ENCODE peak calls at places on chromosomes 6 and 20, in five cellular contexts. I is fibroblast of lung, A is mammary epithelial cell, Q is upper lobe of right lung, U is thoracic aorta. N is an unnamed sample.

GRCh38 chr6:11424395-11425050 is 113.0 kb upstream of the TMEM170B start:
- DNase-seq in I (no peak), A (peak; percentile 72), Q (no peak), U (no peak), N (no peak)

GRCh38 chr6:83514877-83515466 is 2.6 kb downstream of the PRSS35 start:
- DNase-seq in I (peak; percentile 81), A (peak; percentile 48), Q (no peak), U (no peak), N (no peak)

GRCh38 chr6:165646484-165646883 is 16.6 kb downstream of the PDE10A start:
- DNase-seq in I (no peak), A (no peak), Q (no peak), U (no peak), N (no peak)

GRCh38 chr6:146851837-146852236 is 253.1 kb downstream of the ADGB start:
- DNase-seq in I (peak; percentile 79), A (peak; percentile 89), Q (no peak), U (no peak), N (no peak)

GRCh38 chr6:135830452-135830851 is 21.0 kb upstream of the PDE7B start:
- DNase-seq in I (peak; percentile 92), A (peak; percentile 46), Q (no peak), U (no peak), N (no peak)

GRCh38 chr6:98215531-98215930 is 618.8 kb upstream of the POU3F2 start:
- DNase-seq in I (no peak), A (no peak), Q (no peak), U (no peak), N (no peak)

GRCh38 chr6:112237644-112238043 is 16.7 kb downstream of the LAMA4 start:
- DNase-seq in I (peak; percentile 100), A (no peak), Q (no peak), U (peak; percentile 32), N (no peak)

GRCh38 chr6:139540276-139540675 is 165.8 kb upstream of the CITED2 start:
- DNase-seq in I (peak; percentile 88), A (peak; percentile 50), Q (no peak), U (no peak), N (peak; percentile 19)

GRCh38 chr6:12150812-12151432 is 138.8 kb downstream of the HIVEP1 start:
- DNase-seq in I (no peak), A (no peak), Q (peak; percentile 62), U (no peak), N (no peak)

GRCh38 chr20:36606171-36607116 is 865 bp downstream of the RAB5IF start:
- DNase-seq in I (peak; percentile 39), A (no peak), Q (peak; percentile 71), U (no peak), N (no peak)

GRCh38 chr6:26403888-26404287 is 1.8 kb downstream of the BTN3A1 start:
- DNase-seq in I (no peak), A (no peak), Q (no peak), U (no peak), N (no peak)
- H3K4me3 ChIP-seq in I (peak overlapping the region; percentile 2), A (no peak overlapping the region), Q (peak overlapping the region; percentile 19), U (no peak overlapping the region), N (peak overlapping the region; percentile 66)

DNA sequence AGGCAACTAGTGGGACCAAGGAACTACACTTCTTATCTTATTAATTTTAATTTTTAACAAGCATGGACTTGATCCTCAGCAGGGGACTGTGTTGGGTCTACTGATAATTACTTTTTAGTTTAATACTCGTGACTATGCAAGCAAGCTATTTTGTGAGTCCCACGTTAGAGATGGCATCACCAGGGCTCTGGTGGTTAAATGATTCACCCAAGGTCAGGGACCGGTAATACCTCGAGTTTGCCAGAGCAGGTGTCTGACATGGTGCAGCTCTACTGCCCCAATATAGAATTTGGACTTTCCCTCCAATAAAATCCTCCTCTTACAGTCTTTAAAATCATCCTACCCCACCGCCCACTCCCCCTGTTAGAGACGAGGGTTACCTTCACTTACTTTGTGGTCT is 98.6 kb upstream of the RIN2 start:
- DNase-seq in I (no peak), A (peak; percentile 35), Q (no peak), U (no peak), N (no peak)
- H3K27me3 ChIP-seq in I (peaks cover 10% of the 10 kb centered on the region), A (no peaks in the 10 kb centered on the region), Q (no peaks in the 10 kb centered on the region), U (no peaks in the 10 kb centered on the region), N (no peaks in the 10 kb centered on the region)

GRCh38 chr6:45679631-45680030 is 301.9 kb upstream of the SUPT3H start:
- DNase-seq in I (no peak), A (no peak), Q (no peak), U (no peak), N (no peak)

GRCh38 chr6:45676376-45676775 is 298.6 kb upstream of the SUPT3H start:
- DNase-seq in I (no peak), A (no peak), Q (no peak), U (no peak), N (no peak)

GRCh38 chr6:45677381-45677992 is 299.8 kb upstream of the SUPT3H start:
- DNase-seq in I (peak; percentile 49), A (no peak), Q (no peak), U (no peak), N (peak; percentile 19)

GRCh38 chr6:45678063-45678620 is 300.4 kb upstream of the SUPT3H start:
- DNase-seq in I (peak; percentile 10), A (no peak), Q (no peak), U (no peak), N (no peak)

DNA sequence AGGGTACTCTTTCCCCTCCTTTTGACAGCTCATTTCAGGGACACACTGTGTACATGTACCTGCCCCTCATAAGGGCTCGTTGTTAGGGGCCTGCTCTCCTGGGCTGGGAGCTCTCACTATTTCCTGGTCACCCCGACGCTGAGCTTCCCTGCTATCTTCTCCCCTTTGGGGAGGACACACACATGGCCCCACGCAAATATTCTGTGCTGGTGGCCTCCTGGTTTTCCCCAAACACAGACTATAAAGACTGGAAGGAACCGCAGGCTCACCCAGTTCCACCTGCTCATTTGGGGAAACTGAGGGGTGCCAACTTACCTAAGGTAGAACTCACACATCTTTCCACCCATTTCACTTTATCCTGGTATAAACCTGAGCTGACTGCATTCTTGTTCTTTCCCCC is 301.4 kb upstream of the SUPT3H start:
- DNase-seq in I (no peak), A (no peak), Q (no peak), U (no peak), N (no peak)
- H3K4me3 ChIP-seq in I (no peak overlapping the region), A (no peak overlapping the region), Q (no peak overlapping the region), U (no peak overlapping the region), N (no peak overlapping the region)

GRCh38 chr20:22576733-22577514 is 7.4 kb downstream of the FOXA2 start:
- DNase-seq in I (no peak), A (no peak), Q (no peak), U (no peak), N (no peak)

GRCh38 chr20:22579711-22580697 is 4.4 kb downstream of the FOXA2 start:
- DNase-seq in I (no peak), A (no peak), Q (peak; percentile 70), U (no peak), N (no peak)

GRCh38 chr20:22578221-22579118 is 5.9 kb downstream of the FOXA2 start:
- DNase-seq in I (no peak), A (no peak), Q (peak; percentile 85), U (no peak), N (no peak)

GRCh38 chr20:22577515-22578220 is 6.7 kb downstream of the FOXA2 start:
- DNase-seq in I (no peak), A (no peak), Q (peak; percentile 88), U (no peak), N (no peak)

GRCh38 chr20:22579119-22579427 is 5.3 kb downstream of the FOXA2 start:
- DNase-seq in I (no peak), A (no peak), Q (no peak), U (no peak), N (no peak)
- H3K27me3 ChIP-seq in I (peaks cover 54% of the 10 kb centered on the region), A (peaks cover 61% of the 10 kb centered on the region), Q (peaks cover 88% of the 10 kb centered on the region), U (peaks cover 15% of the 10 kb centered on the region), N (peaks cover 11% of the 10 kb centered on the region)

GRCh38 chr6:2854394-2854982 is 12.8 kb upstream of the SERPINB1 start:
- DNase-seq in I (no peak), A (no peak), Q (no peak), U (no peak), N (no peak)
- H3K4me3 ChIP-seq in I (no peak overlapping the region), A (peak overlapping the region; percentile 43), Q (peak overlapping the region; percentile 38), U (peak overlapping the region; percentile 74), N (peak overlapping the region; percentile 40)

GRCh38 chr20:37917436-37917835 is 14.5 kb downstream of the VSTM2L start:
- DNase-seq in I (no peak), A (no peak), Q (no peak), U (no peak), N (no peak)
- H3K27me3 ChIP-seq in I (peaks cover 65% of the 10 kb centered on the region), A (peaks cover 5% of the 10 kb centered on the region), Q (peaks cover 32% of the 10 kb centered on the region), U (no peaks in the 10 kb centered on the region), N (no peaks in the 10 kb centered on the region)

DNA sequence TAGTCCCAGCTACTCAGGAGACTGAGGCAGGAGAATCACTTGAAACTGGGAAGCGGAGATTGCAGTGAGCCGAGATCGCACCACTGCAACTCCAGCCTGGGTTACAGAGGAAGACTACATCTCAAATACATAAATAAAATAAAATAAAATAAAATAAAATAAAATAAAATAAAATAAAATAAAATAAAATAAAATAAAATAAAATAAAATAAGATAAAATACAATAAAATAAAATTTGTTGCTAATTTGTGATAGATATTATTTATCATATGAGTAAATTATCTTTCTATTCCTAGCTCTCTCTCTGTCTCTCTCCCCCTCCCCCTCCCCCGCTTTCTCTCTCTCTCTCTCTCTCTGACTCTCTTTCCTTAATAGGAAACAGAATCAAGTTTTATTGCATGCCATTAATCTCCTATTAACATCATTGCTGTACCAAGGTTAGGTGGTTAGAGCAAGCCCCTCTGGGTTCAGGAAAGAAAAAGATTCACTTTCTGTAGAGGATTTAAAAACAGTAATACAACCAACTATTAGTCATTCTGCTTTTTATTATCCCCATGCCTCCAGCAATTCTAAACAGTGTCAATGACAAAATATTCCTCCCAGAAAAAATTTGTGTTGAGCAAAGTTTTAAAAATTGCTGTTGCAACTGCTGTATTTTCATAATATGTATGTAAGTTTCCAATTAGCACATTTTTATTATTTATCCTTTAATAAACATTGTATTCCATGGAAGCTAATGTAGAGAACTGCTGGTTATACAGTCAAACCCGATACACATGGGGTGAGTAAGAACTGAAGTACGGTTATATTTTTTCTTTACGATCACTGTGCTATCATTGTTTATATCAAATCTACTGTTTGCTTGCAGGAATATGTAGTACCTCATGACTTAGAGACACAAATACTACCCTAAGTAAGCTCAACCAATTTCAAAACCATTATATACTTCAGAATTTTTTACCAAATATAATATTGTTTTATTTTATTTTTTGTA is 22.1 kb downstream of the BMP5 start:
- DNase-seq in I (no peak), A (no peak), Q (no peak), U (no peak), N (no peak)
- H3K4me3 ChIP-seq in I (no peak overlapping the region), A (no peak overlapping the region), Q (no peak overlapping the region), U (no peak overlapping the region), N (no peak overlapping the region)

GRCh38 chr6:134254118-134254517 is 63.8 kb downstream of the SGK1 start:
- DNase-seq in I (no peak), A (no peak), Q (no peak), U (no peak), N (no peak)
- H3K27me3 ChIP-seq in I (no peaks in the 10 kb centered on the region), A (no peaks in the 10 kb centered on the region), Q (no peaks in the 10 kb centered on the region), U (no peaks in the 10 kb centered on the region), N (no peaks in the 10 kb centered on the region)

GRCh38 chr20:62667530-62668440 is 25.5 kb downstream of the SLCO4A1 start:
- DNase-seq in I (no peak), A (no peak), Q (no peak), U (no peak), N (no peak)

GRCh38 chr20:62665826-62666735 is 23.8 kb downstream of the SLCO4A1 start:
- DNase-seq in I (no peak), A (no peak), Q (no peak), U (no peak), N (no peak)

GRCh38 chr20:62665153-62665754 is 23.0 kb downstream of the SLCO4A1 start:
- DNase-seq in I (no peak), A (no peak), Q (no peak), U (no peak), N (no peak)

GRCh38 chr20:62668441-62669027 is 26.2 kb downstream of the SLCO4A1 start:
- DNase-seq in I (peak; percentile 81), A (peak; percentile 58), Q (no peak), U (no peak), N (peak; percentile 33)

GRCh38 chr20:62666736-62667529 is 24.6 kb downstream of the SLCO4A1 start:
- DNase-seq in I (no peak), A (peak; percentile 88), Q (no peak), U (no peak), N (no peak)
- H3K4me3 ChIP-seq in I (no peak overlapping the region), A (no peak overlapping the region), Q (no peak overlapping the region), U (no peak overlapping the region), N (no peak overlapping the region)